ENCODE peak calls at places on chromosomes 6 and 20, in seven cellular contexts. One of them, this sample, is unnamed.

GRCh38 chr6:74756903-74757302 is 448.9 kb downstream of the COL12A1 start:
- DNase-seq in Calu3: no peak
- DNase-seq in NCI-H1694: no peak
- DNase-seq in GM03348: no peak
- DNase-seq in ELR: no peak
- DNase-seq in DMS 273 treated with DMSO at 0.1 percent for 48 hours: no peak
- DNase-seq in amygdala: no peak
- DNase-seq in this sample: no peak

GRCh38 chr20:43590036-43590391 is 723 bp upstream of the IFT52 start:
- DNase-seq in amygdala: peak
- DNase-seq in Calu3: peak
- DNase-seq in ELR: peak
- DNase-seq in DMS 273 treated with DMSO at 0.1 percent for 48 hours: no peak
- DNase-seq in GM03348: peak
- DNase-seq in NCI-H1694: no peak
- DNase-seq in this sample: no peak

GRCh38 chr6:41784581-41785171 is 2.8 kb upstream of the TOMM6 start:
- DNase-seq in NCI-H1694: no peak
- DNase-seq in Calu3: peak
- DNase-seq in GM03348: no peak
- DNase-seq in amygdala: no peak
- DNase-seq in ELR: no peak
- DNase-seq in DMS 273 treated with DMSO at 0.1 percent for 48 hours: no peak
- DNase-seq in this sample: no peak

GRCh38 chr20:50982372-50982771 is 23.8 kb downstream of the MOCS3 start:
- DNase-seq in Calu3: peak
- DNase-seq in GM03348: peak
- DNase-seq in amygdala: no peak
- DNase-seq in DMS 273 treated with DMSO at 0.1 percent for 48 hours: no peak
- DNase-seq in ELR: peak
- DNase-seq in NCI-H1694: no peak
- DNase-seq in this sample: no peak

GRCh38 chr6:33008944-33009861 is at the start of gene HLA-DOA:
- DNase-seq in NCI-H1694: no peak
- DNase-seq in amygdala: no peak
- DNase-seq in ELR: peak
- DNase-seq in DMS 273 treated with DMSO at 0.1 percent for 48 hours: peak
- DNase-seq in Calu3: peak
- DNase-seq in GM03348: peak
- DNase-seq in this sample: no peak

GRCh38 chr6:55445648-55446204 is 118.5 kb downstream of the GFRAL start:
- DNase-seq in GM03348: peak
- DNase-seq in amygdala: no peak
- DNase-seq in Calu3: peak
- DNase-seq in ELR: peak
- DNase-seq in NCI-H1694: no peak
- DNase-seq in DMS 273 treated with DMSO at 0.1 percent for 48 hours: no peak
- DNase-seq in this sample: no peak

GRCh38 chr6:4772750-4773149 is 3.5 kb upstream of the CDYL start:
- DNase-seq in GM03348: no peak
- DNase-seq in amygdala: no peak
- DNase-seq in ELR: no peak
- DNase-seq in NCI-H1694: no peak
- DNase-seq in Calu3: no peak
- DNase-seq in DMS 273 treated with DMSO at 0.1 percent for 48 hours: no peak
- DNase-seq in this sample: no peak

GRCh38 chr6:75863784-75864183 is 114.7 kb downstream of the MYO6 start:
- DNase-seq in ELR: no peak
- DNase-seq in GM03348: no peak
- DNase-seq in NCI-H1694: no peak
- DNase-seq in DMS 273 treated with DMSO at 0.1 percent for 48 hours: no peak
- DNase-seq in amygdala: no peak
- DNase-seq in Calu3: no peak
- DNase-seq in this sample: no peak

GRCh38 chr6:125940691-125941090 is 15.9 kb upstream of the HINT3 start:
- DNase-seq in GM03348: peak
- DNase-seq in ELR: peak
- DNase-seq in DMS 273 treated with DMSO at 0.1 percent for 48 hours: no peak
- DNase-seq in NCI-H1694: no peak
- DNase-seq in Calu3: no peak
- DNase-seq in amygdala: no peak
- DNase-seq in this sample: no peak

GRCh38 chr6:30399390-30400058 is 54.6 kb downstream of the RPP21 start:
- DNase-seq in amygdala: no peak
- DNase-seq in DMS 273 treated with DMSO at 0.1 percent for 48 hours: no peak
- DNase-seq in GM03348: no peak
- DNase-seq in NCI-H1694: no peak
- DNase-seq in ELR: peak
- DNase-seq in Calu3: no peak
- DNase-seq in this sample: no peak

GRCh38 chr20:4717816-4718215 is 3.9 kb upstream of the PRND start:
- DNase-seq in Calu3: no peak
- DNase-seq in GM03348: no peak
- DNase-seq in amygdala: no peak
- DNase-seq in NCI-H1694: no peak
- DNase-seq in ELR: no peak
- DNase-seq in DMS 273 treated with DMSO at 0.1 percent for 48 hours: no peak
- DNase-seq in this sample: no peak

GRCh38 chr6:18389479-18389878 is 2.3 kb downstream of the RNF144B start:
- DNase-seq in NCI-H1694: no peak
- DNase-seq in Calu3: no peak
- DNase-seq in DMS 273 treated with DMSO at 0.1 percent for 48 hours: no peak
- DNase-seq in GM03348: peak
- DNase-seq in ELR: peak
- DNase-seq in amygdala: no peak
- DNase-seq in this sample: no peak

GRCh38 chr6:47134476-47135189 is 92.5 kb upstream of the ADGRF1 start:
- DNase-seq in amygdala: no peak
- DNase-seq in DMS 273 treated with DMSO at 0.1 percent for 48 hours: peak
- DNase-seq in GM03348: peak
- DNase-seq in NCI-H1694: no peak
- DNase-seq in Calu3: peak
- DNase-seq in ELR: peak
- DNase-seq in this sample: no peak

GRCh38 chr20:11891827-11892521 is 25.7 kb upstream of the BTBD3 start:
- DNase-seq in NCI-H1694: peak
- DNase-seq in amygdala: peak
- DNase-seq in DMS 273 treated with DMSO at 0.1 percent for 48 hours: peak
- DNase-seq in GM03348: peak
- DNase-seq in ELR: peak
- DNase-seq in Calu3: peak
- DNase-seq in this sample: no peak

GRCh38 chr6:15389759-15390723 is 144.2 kb downstream of the JARID2 start:
- DNase-seq in GM03348: peak
- DNase-seq in ELR: peak
- DNase-seq in Calu3: peak
- DNase-seq in DMS 273 treated with DMSO at 0.1 percent for 48 hours: no peak
- DNase-seq in NCI-H1694: peak
- DNase-seq in amygdala: no peak
- DNase-seq in this sample: no peak

GRCh38 chr20:45440891-45441685 is 25.1 kb downstream of the PIGT start:
- DNase-seq in ELR: no peak
- DNase-seq in Calu3: no peak
- DNase-seq in amygdala: no peak
- DNase-seq in GM03348: no peak
- DNase-seq in DMS 273 treated with DMSO at 0.1 percent for 48 hours: no peak
- DNase-seq in NCI-H1694: no peak
- DNase-seq in this sample: no peak

GRCh38 chr6:29676981-29677601 is 3.9 kb downstream of the ZFP57 start:
- DNase-seq in ELR: peak
- DNase-seq in GM03348: no peak
- DNase-seq in DMS 273 treated with DMSO at 0.1 percent for 48 hours: peak
- DNase-seq in amygdala: no peak
- DNase-seq in NCI-H1694: no peak
- DNase-seq in Calu3: peak
- DNase-seq in this sample: no peak

GRCh38 chr6:87393026-87393622 is 14.6 kb upstream of the CFAP206 start:
- DNase-seq in GM03348: peak
- DNase-seq in Calu3: peak
- DNase-seq in DMS 273 treated with DMSO at 0.1 percent for 48 hours: peak
- DNase-seq in amygdala: no peak
- DNase-seq in NCI-H1694: peak
- DNase-seq in ELR: peak
- DNase-seq in this sample: no peak

GRCh38 chr6:156852147-156852857 is 75.1 kb downstream of the ARID1B start:
- DNase-seq in DMS 273 treated with DMSO at 0.1 percent for 48 hours: no peak
- DNase-seq in GM03348: no peak
- DNase-seq in NCI-H1694: no peak
- DNase-seq in amygdala: no peak
- DNase-seq in Calu3: no peak
- DNase-seq in ELR: no peak
- DNase-seq in this sample: no peak

GRCh38 chr6:48775157-48775556 is 664.2 kb upstream of the PTCHD4 start:
- DNase-seq in DMS 273 treated with DMSO at 0.1 percent for 48 hours: no peak
- DNase-seq in ELR: peak
- DNase-seq in NCI-H1694: no peak
- DNase-seq in GM03348: peak
- DNase-seq in Calu3: no peak
- DNase-seq in amygdala: no peak
- DNase-seq in this sample: no peak

GRCh38 chr20:1291191-1291741 is 25.2 kb downstream of the SNPH start:
- DNase-seq in NCI-H1694: no peak
- DNase-seq in amygdala: no peak
- DNase-seq in DMS 273 treated with DMSO at 0.1 percent for 48 hours: no peak
- DNase-seq in GM03348: peak
- DNase-seq in Calu3: no peak
- DNase-seq in ELR: peak
- DNase-seq in this sample: no peak

GRCh38 chr6:31761343-31761742 is 1.1 kb upstream of the SAPCD1 start:
- DNase-seq in ELR: no peak
- DNase-seq in NCI-H1694: no peak
- DNase-seq in DMS 273 treated with DMSO at 0.1 percent for 48 hours: no peak
- DNase-seq in Calu3: no peak
- DNase-seq in amygdala: no peak
- DNase-seq in GM03348: no peak
- DNase-seq in this sample: no peak

GRCh38 chr6:156949376-156949775 is 172.2 kb downstream of the ARID1B start:
- DNase-seq in Calu3: peak
- DNase-seq in NCI-H1694: no peak
- DNase-seq in amygdala: no peak
- DNase-seq in ELR: peak
- DNase-seq in GM03348: peak
- DNase-seq in DMS 273 treated with DMSO at 0.1 percent for 48 hours: no peak
- DNase-seq in this sample: no peak

GRCh38 chr6:43491750-43492661 is 14.6 kb downstream of the TJAP1 start:
- DNase-seq in NCI-H1694: no peak
- DNase-seq in Calu3: peak
- DNase-seq in amygdala: peak
- DNase-seq in DMS 273 treated with DMSO at 0.1 percent for 48 hours: peak
- DNase-seq in GM03348: peak
- DNase-seq in ELR: peak
- DNase-seq in this sample: no peak

GRCh38 chr6:125310994-125311649 is 9.4 kb upstream of the HDDC2 start:
- DNase-seq in DMS 273 treated with DMSO at 0.1 percent for 48 hours: peak
- DNase-seq in Calu3: peak
- DNase-seq in amygdala: no peak
- DNase-seq in NCI-H1694: peak
- DNase-seq in GM03348: peak
- DNase-seq in ELR: peak
- DNase-seq in this sample: no peak